ENCODE peak calls at places on chromosomes 11 and 22, in seven cellular contexts. H, W, P, V, M, N and E are unnamed samples.

GRCh38 chr11:3609416-3610265 is 32.2 kb downstream of the ART5 start:
- DNase-seq in H (no peak), W (no peak), P (peak; percentile 34), V (no peak), M (no peak), N (peak; percentile 24), E (peak; percentile 29)

GRCh38 chr22:23110190-23110921 is 31.4 kb downstream of the RSPH14 start:
- DNase-seq in H (no peak), W (no peak), P (peak; percentile 60), V (no peak), M (peak; percentile 64), N (no peak), E (no peak)

GRCh38 chr11:118411523-118411922 is 10.1 kb downstream of the ATP5MG start:
- DNase-seq in H (no peak), W (no peak), P (no peak), V (no peak), M (no peak), N (no peak), E (no peak)

GRCh38 chr22:41447435-41448188 is 1.0 kb upstream of the TOB2 start:
- DNase-seq in H (peak; percentile 51), W (peak; percentile 38), P (peak; percentile 78), V (peak; percentile 90), M (peak; percentile 34), N (peak; percentile 40), E (peak; percentile 30)

GRCh38 chr22:41563051-41563711 is 2.4 kb downstream of the CSDC2 start:
- DNase-seq in H (no peak), W (no peak), P (no peak), V (no peak), M (no peak), N (no peak), E (peak; percentile 91)

GRCh38 chr11:91489989-91490388 is 734.6 kb upstream of the FAT3 start:
- DNase-seq in H (no peak), W (no peak), P (no peak), V (no peak), M (no peak), N (no peak), E (no peak)

GRCh38 chr11:118605116-118605867 is 2.1 kb upstream of the PHLDB1 start:
- DNase-seq in H (no peak), W (no peak), P (peak; percentile 68), V (peak; percentile 92), M (no peak), N (no peak), E (peak; percentile 55)

GRCh38 chr22:36221799-36222751 is 17.3 kb downstream of the APOL2 start:
- DNase-seq in H (peak; percentile 24), W (peak; percentile 32), P (peak; percentile 78), V (peak; percentile 83), M (peak; percentile 3), N (no peak), E (peak; percentile 47)

GRCh38 chr11:116168459-116168787 is 604.4 kb downstream of the BUD13 start:
- DNase-seq in H (no peak), W (no peak), P (no peak), V (no peak), M (no peak), N (no peak), E (no peak)

GRCh38 chr22:35489225-35489624 is 51.4 kb upstream of the RASD2 start:
- DNase-seq in H (no peak), W (no peak), P (no peak), V (no peak), M (peak; percentile 76), N (peak; percentile 74), E (no peak)

GRCh38 chr11:92932023-92932422 is 37.4 kb upstream of the MTNR1B start:
- DNase-seq in H (no peak), W (no peak), P (no peak), V (no peak), M (no peak), N (no peak), E (peak; percentile 66)